ENCODE peak calls at places on chromosomes 6 and 20, in nine cellular contexts. C, D, Q, L, A, Y, G, Z and V are unnamed samples.
A peak's percentile ranks its signal among the peaks of the same experiment; 100 is the strongest.

GRCh38 chr6:168381726-168382458 is 59.1 kb upstream of the SMOC2 start:
- DNase-seq in Q (no peak), A (no peak), Z (peak; percentile 19), G (no peak), D (no peak), L (no peak), Y (no peak), C (no peak), V (no peak)

GRCh38 chr20:35146299-35146921 is 726 bp downstream of the EDEM2 start:
- DNase-seq in D (no peak), Y (peak; percentile 47), Z (peak; percentile 67), A (peak; percentile 49), G (peak; percentile 70), L (no peak), C (peak; percentile 22), Q (peak; percentile 51), V (peak; percentile 16)

GRCh38 chr20:33277471-33278441 is 5.3 kb upstream of the BPIFB1 start:
- DNase-seq in G (no peak), D (no peak), Y (no peak), Z (no peak), A (no peak), Q (no peak), C (no peak), L (no peak), V (no peak)

GRCh38 chr6:37807656-37808055 is 11.9 kb upstream of the ZFAND3 start:
- DNase-seq in L (no peak), A (no peak), Y (no peak), D (peak; percentile 24), Q (no peak), C (no peak), Z (no peak), G (peak; percentile 16), V (no peak)

GRCh38 chr6:38310061-38310460 is 329.7 kb downstream of the BTBD9 start:
- DNase-seq in Q (no peak), A (no peak), G (no peak), D (no peak), Y (no peak), C (no peak), L (no peak), Z (no peak), V (no peak)

GRCh38 chr6:161010418-161010817 is 18.8 kb downstream of the MAP3K4 start:
- DNase-seq in Q (no peak), G (peak; percentile 84), D (peak; percentile 39), C (no peak), A (no peak), L (no peak), Y (no peak), Z (no peak), V (no peak)

GRCh38 chr6:40344566-40345185 is 242.5 kb downstream of the LRFN2 start:
- DNase-seq in C (no peak), G (no peak), Y (no peak), L (no peak), Q (no peak), Z (no peak), D (no peak), A (no peak), V (no peak)

GRCh38 chr6:17151888-17152287 is 50.0 kb downstream of the STMND1 start:
- DNase-seq in Q (no peak), G (no peak), C (no peak), Z (no peak), Y (no peak), A (no peak), D (no peak), L (no peak), V (no peak)

GRCh38 chr6:98657764-98658163 is 176.6 kb upstream of the POU3F2 start:
- DNase-seq in L (no peak), D (peak; percentile 11), Z (no peak), Y (peak; percentile 59), C (no peak), A (peak; percentile 51), G (peak; percentile 58), Q (peak; percentile 83), V (no peak)

GRCh38 chr6:166348305-166348949 is 6.1 kb upstream of the SFT2D1 start:
- DNase-seq in Y (no peak), Q (no peak), G (no peak), L (no peak), A (no peak), Z (no peak), D (no peak), C (no peak), V (no peak)

GRCh38 chr20:61640171-61640570 is 388.1 kb downstream of the CDH4 start:
- DNase-seq in Y (no peak), Z (no peak), Q (no peak), C (no peak), A (no peak), D (peak; percentile 92), L (no peak), G (peak; percentile 71), V (no peak)

GRCh38 chr6:14542670-14543366 is 425.2 kb downstream of the CD83 start:
- DNase-seq in D (peak; percentile 54), A (no peak), C (no peak), G (peak; percentile 92), Y (no peak), Q (no peak), L (no peak), Z (no peak), V (no peak)

GRCh38 chr20:17816804-17817590 is 117.2 kb downstream of the BANF2 start:
- DNase-seq in Q (no peak), D (peak; percentile 49), C (no peak), Y (no peak), G (no peak), A (no peak), Z (no peak), L (no peak), V (no peak)

GRCh38 chr6:167409689-167410088 is 84.8 kb downstream of the TTLL2 start:
- DNase-seq in Q (no peak), Y (no peak), L (no peak), Z (no peak), D (no peak), C (no peak), G (no peak), A (no peak), V (no peak)